ENCODE peak calls at places on chromosomes 5 and 9, in six cellular contexts. Q is H1, V is neuronal stem cell, F is H9, Y is IMR-90, W is mesenchymal stem cell. X is an unnamed sample.

GRCh38 chr5:9467199-9468069 is 78.4 kb downstream of the SEMA5A start:
- DNase-seq in Q (no peak), Y (no peak), V (no peak), F (no peak), W (no peak), X (no peak)

GRCh38 chr5:161342886-161343285 is 203.6 kb downstream of the GABRB2 start:
- DNase-seq in Y (no peak), W (no peak), Q (no peak), F (no peak), V (no peak), X (no peak)

GRCh38 chr9:126459965-126460843 is 133.6 kb downstream of the MVB12B start:
- DNase-seq in V (no peak), F (peak), Q (no peak), W (no peak), Y (peak), X (no peak)

GRCh38 chr5:124747770-124748686 is 1.6 kb upstream of the ZNF608 start:
- DNase-seq in W (peak), Q (no peak), V (no peak), Y (peak), F (no peak), X (peak)

GRCh38 chr9:89969156-89969566 is 364.3 kb downstream of the GADD45G start:
- DNase-seq in W (peak), Q (no peak), V (no peak), Y (peak), F (no peak), X (no peak)

GRCh38 chr5:154076240-154076922 is 37.6 kb downstream of the MFAP3 start:
- DNase-seq in W (no peak), Q (no peak), Y (no peak), F (no peak), V (no peak), X (no peak)

GRCh38 chr9:87786876-87787275 is 61.0 kb downstream of the CTSL start:
- DNase-seq in F (no peak), Y (no peak), W (no peak), Q (no peak), V (no peak), X (no peak)

GRCh38 chr5:142544946-142545652 is 140.8 kb downstream of the FGF1 start:
- DNase-seq in Q (no peak), Y (peak), W (peak), V (no peak), F (no peak), X (peak)

GRCh38 chr5:132495063-132495671 is 4.6 kb upstream of the IRF1 start:
- DNase-seq in Y (no peak), Q (no peak), F (peak), W (no peak), V (no peak), X (peak)

DNA sequence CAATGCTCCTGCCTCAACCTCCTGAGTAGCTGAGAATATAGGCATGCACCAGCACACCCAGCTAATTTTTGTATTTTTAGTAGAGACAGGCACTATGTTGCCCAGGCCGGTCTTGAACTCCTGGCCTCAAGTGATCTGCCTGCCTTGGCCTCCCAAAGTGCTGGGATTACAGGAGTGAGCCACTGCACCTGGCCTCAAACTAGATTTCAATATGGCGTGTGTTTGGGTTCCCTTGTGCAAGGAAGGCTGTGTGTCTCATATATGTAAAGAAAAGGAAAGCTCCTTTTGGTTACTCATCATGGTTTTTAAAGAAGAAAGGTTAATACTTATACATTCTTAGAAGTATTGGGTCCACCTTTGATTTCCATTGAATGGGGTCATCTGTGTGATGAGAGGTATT is 70.7 kb downstream of the ANKRD33B start:
- DNase-seq in Q (no peak), F (no peak), W (no peak), V (no peak), Y (no peak), X (no peak)
- H3K4me2 ChIP-seq in Q (no peak), F (no peak), W (no peak), V (no peak), Y (no peak), X (no peak)

DNA sequence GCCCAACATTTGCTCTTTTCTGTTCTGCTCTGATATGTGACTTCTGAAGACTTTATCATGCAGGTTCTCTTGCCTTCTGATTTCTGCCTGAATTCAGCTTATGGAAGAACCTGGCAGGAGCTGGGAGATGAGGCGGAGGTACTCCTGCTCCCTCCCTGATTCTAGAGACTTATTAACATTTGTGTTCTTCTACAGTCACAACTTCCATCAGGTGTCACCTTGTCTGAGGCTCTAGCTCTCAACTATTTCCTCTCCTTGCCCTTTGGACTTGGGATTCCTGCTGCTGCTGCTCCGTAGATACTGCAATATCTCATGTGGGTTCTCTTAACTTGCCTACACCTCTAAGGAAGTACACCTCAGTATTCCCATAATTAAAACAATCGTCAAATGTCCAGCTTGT is 21.1 kb downstream of the ANXA1 start:
- DNase-seq in Y (no peak), F (no peak), W (no peak), Q (no peak), V (no peak), X (no peak)
- H3K27ac ChIP-seq in Y (no peak), F (no peak), W (no peak), Q (no peak), V (no peak), X (no peak)

DNA sequence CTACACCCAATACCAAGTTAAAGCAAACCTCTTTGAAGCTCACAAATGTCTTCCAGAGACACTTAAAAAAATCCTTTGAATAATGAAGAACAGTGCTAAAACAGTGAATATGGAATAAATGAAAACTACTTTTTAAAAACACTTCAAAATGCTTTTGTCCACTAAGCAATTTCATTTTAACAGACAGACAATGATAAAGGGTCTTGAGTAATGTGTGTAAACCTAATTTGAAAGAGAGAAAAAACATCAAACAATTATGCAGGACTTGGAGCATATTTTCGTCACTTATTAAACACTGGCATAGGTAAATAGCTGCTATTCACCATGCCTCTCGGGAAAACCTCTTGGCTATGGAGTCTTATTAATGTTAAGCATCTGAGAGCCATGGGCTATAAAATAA is 177.9 kb downstream of the NFIB start:
- DNase-seq in F (no peak), Q (no peak), W (no peak), Y (no peak), V (no peak), X (no peak)
- H4K91ac ChIP-seq in F (no peak), Q (no peak), W (no peak), Y (no peak), V (no peak), X (no peak)

GRCh38 chr5:173735691-173736090 is 119.2 kb upstream of the BOD1 start:
- DNase-seq in W (no peak), Y (no peak), F (no peak), Q (no peak), V (no peak), X (no peak)

GRCh38 chr5:173735171-173735570 is 118.7 kb upstream of the BOD1 start:
- DNase-seq in F (no peak), W (no peak), Q (no peak), Y (no peak), V (no peak), X (no peak)

GRCh38 chr5:173733831-173734491 is 117.5 kb upstream of the BOD1 start:
- DNase-seq in Y (no peak), W (no peak), V (no peak), F (no peak), Q (no peak), X (no peak)

GRCh38 chr5:173734716-173735115 is 118.3 kb upstream of the BOD1 start:
- DNase-seq in F (no peak), V (no peak), Q (no peak), W (no peak), Y (no peak), X (no peak)

GRCh38 chr5:173733065-173733824 is 116.8 kb upstream of the BOD1 start:
- DNase-seq in V (no peak), Q (no peak), F (no peak), Y (no peak), W (no peak), X (no peak)
- H3K4me2 ChIP-seq in V (no peak), Q (no peak), F (no peak), Y (no peak), W (no peak), X (no peak)

GRCh38 chr5:172895549-172895948 is 61.5 kb downstream of the ERGIC1 start:
- DNase-seq in V (no peak), F (no peak), W (no peak), Y (no peak), Q (no peak), X (no peak)

GRCh38 chr5:172894767-172895166 is 60.7 kb downstream of the ERGIC1 start:
- DNase-seq in Y (no peak), Q (no peak), F (no peak), W (no peak), V (no peak), X (no peak)

GRCh38 chr5:172890659-172891058 is 56.6 kb downstream of the ERGIC1 start:
- DNase-seq in Q (no peak), Y (no peak), F (no peak), W (no peak), V (no peak), X (no peak)

GRCh38 chr5:172891716-172892421 is 57.8 kb downstream of the ERGIC1 start:
- DNase-seq in W (peak), Q (no peak), V (no peak), F (no peak), Y (no peak), X (peak)

GRCh38 chr5:172892713-172893112 is 58.7 kb downstream of the ERGIC1 start:
- DNase-seq in Y (no peak), V (no peak), W (no peak), F (no peak), Q (no peak), X (no peak)
- H3K27ac ChIP-seq in Y (peak), V (no peak), W (no peak), F (no peak), Q (no peak), X (no peak)

GRCh38 chr5:33401482-33402390 is 39.0 kb upstream of the TARS1 start:
- DNase-seq in Y (peak), Q (no peak), W (peak), V (no peak), F (no peak), X (no peak)

GRCh38 chr5:33400675-33401074 is 40.1 kb upstream of the TARS1 start:
- DNase-seq in Y (no peak), Q (no peak), W (no peak), V (no peak), F (no peak), X (no peak)

GRCh38 chr5:33403187-33403586 is 37.6 kb upstream of the TARS1 start:
- DNase-seq in Q (no peak), Y (no peak), V (no peak), F (no peak), W (no peak), X (no peak)

DNA sequence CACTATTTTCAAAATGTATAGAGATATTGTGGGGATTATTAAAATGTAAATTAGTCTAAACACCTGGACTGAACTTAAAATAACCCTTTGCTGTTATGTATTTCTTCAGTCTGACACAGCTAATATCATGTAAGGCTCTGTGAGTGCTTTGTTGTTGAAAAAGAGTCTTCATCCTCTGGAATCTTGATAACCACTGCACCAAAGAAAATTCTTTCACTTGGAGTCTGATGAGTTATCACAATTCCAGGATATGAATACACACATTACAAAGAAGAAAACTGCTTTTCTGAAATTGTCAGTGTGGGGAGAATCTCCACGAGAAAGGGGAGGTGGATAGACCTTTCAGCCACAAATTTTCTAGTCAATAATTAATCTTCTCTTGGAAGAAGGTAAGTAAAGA is 42.3 kb upstream of the TARS1 start:
- DNase-seq in V (no peak), W (no peak), Y (peak), Q (no peak), F (no peak), X (no peak)
- H4K91ac ChIP-seq in V (no peak), W (no peak), Y (no peak), Q (no peak), F (no peak), X (no peak)

GRCh38 chr5:125848746-125849145 is 574.5 kb upstream of the GRAMD2B start:
- DNase-seq in W (no peak), Q (no peak), V (no peak), Y (no peak), F (no peak), X (no peak)
- H3K4me2 ChIP-seq in W (no peak), Q (no peak), V (no peak), Y (no peak), F (no peak), X (no peak)

GRCh38 chr5:169707714-169708113 is 70.6 kb downstream of the DOCK2 start:
- DNase-seq in W (no peak), Q (no peak), Y (no peak), V (no peak), F (no peak), X (no peak)

GRCh38 chr5:169703803-169704202 is 66.7 kb downstream of the DOCK2 start:
- DNase-seq in Y (no peak), V (no peak), W (peak), F (no peak), Q (no peak), X (no peak)

GRCh38 chr5:169706070-169706469 is 69.0 kb downstream of the DOCK2 start:
- DNase-seq in W (peak), F (no peak), V (no peak), Y (no peak), Q (no peak), X (no peak)

GRCh38 chr5:169705322-169705721 is 68.2 kb downstream of the DOCK2 start:
- DNase-seq in Y (no peak), Q (no peak), F (no peak), W (no peak), V (no peak), X (no peak)

DNA sequence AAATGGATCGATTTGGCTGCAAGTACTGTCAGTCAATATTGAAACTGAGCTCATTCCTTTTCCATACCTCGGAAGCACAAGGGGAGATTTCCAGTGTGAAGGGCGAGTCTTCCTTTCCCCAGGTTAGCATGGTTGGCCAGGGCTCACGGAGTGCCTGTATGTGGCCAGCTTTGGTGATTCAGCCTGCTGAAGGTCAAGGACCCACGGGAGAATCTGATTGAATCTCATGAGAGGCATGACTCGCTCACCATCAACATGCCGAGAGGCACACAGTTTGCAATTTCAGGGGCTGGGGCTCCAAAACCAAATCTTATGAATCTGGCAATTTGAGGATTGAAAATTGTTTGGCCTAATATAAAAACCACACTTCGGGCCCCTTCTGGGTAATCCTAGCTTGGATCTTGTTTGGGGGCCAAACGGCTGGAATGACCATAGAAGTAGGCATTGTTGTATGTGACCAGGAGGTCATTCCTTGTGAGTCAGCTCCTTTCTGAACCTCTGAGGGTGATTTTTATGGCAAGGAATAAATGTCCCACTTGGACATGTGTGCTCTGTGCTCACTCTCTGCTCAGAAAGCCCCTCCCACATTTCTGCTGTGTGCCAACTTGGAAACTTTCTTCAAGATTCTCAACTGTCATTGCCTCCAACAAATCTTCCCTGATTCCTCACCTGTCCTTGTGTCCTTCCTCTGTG is 69.8 kb downstream of the DOCK2 start:
- DNase-seq in Q (no peak), V (no peak), F (no peak), Y (peak), W (peak), X (no peak)
- H3K27ac ChIP-seq in Q (no peak), V (no peak), F (no peak), Y (peak), W (no peak), X (no peak)

GRCh38 chr5:119335261-119335677 is 20.6 kb upstream of the TNFAIP8 start:
- DNase-seq in F (no peak), Q (no peak), W (no peak), V (no peak), Y (no peak), X (no peak)
- H4K91ac ChIP-seq in F (no peak), Q (no peak), W (no peak), V (no peak), Y (no peak), X (no peak)

X was measured in trophoblast cell.